ENCODE peak calls at places on chromosomes 4 and X, in eight cellular contexts. One of them, this sample, is unnamed.

GRCh38 chrX:66676990-66677389 is 38.1 kb upstream of the EDA2R start:
- DNase-seq in amniotic stem cell: peak; percentile 42
- DNase-seq in activated CD8-positive, alpha-beta memory T cell treated with anti-CD3 and anti-CD28 coated beads for 48 hours: no peak
- DNase-seq in GM04504: peak; percentile 73
- DNase-seq in retina: no peak
- DNase-seq in NCI-H345: no peak
- DNase-seq in NCI-H2081: no peak
- DNase-seq in D341Med: no peak
- DNase-seq in this sample: no peak

GRCh38 chr4:75194180-75194579 is 261.3 kb downstream of the PARM1 start:
- DNase-seq in activated CD8-positive, alpha-beta memory T cell treated with anti-CD3 and anti-CD28 coated beads for 48 hours: no peak
- DNase-seq in GM04504: no peak
- DNase-seq in retina: no peak
- DNase-seq in D341Med: no peak
- DNase-seq in NCI-H345: no peak
- DNase-seq in amniotic stem cell: no peak
- DNase-seq in NCI-H2081: no peak
- DNase-seq in this sample: no peak

GRCh38 chr4:100317032-100317864 is 127.0 kb upstream of the DDIT4L start:
- DNase-seq in amniotic stem cell: no peak
- DNase-seq in activated CD8-positive, alpha-beta memory T cell treated with anti-CD3 and anti-CD28 coated beads for 48 hours: no peak
- DNase-seq in retina: peak; percentile 50
- DNase-seq in GM04504: no peak
- DNase-seq in NCI-H2081: no peak
- DNase-seq in NCI-H345: no peak
- DNase-seq in D341Med: no peak
- DNase-seq in this sample: no peak

GRCh38 chrX:103647630-103648029 is 18.9 kb downstream of the TCEAL1 start:
- DNase-seq in NCI-H2081: no peak
- DNase-seq in retina: no peak
- DNase-seq in D341Med: no peak
- DNase-seq in NCI-H345: no peak
- DNase-seq in activated CD8-positive, alpha-beta memory T cell treated with anti-CD3 and anti-CD28 coated beads for 48 hours: no peak
- DNase-seq in GM04504: no peak
- DNase-seq in amniotic stem cell: no peak
- DNase-seq in this sample: no peak

GRCh38 chr4:146134761-146135160 is 40.8 kb upstream of the LSM6 start:
- DNase-seq in GM04504: no peak
- DNase-seq in NCI-H345: peak; percentile 85
- DNase-seq in amniotic stem cell: no peak
- DNase-seq in NCI-H2081: peak; percentile 88
- DNase-seq in retina: no peak
- DNase-seq in D341Med: no peak
- DNase-seq in activated CD8-positive, alpha-beta memory T cell treated with anti-CD3 and anti-CD28 coated beads for 48 hours: no peak
- DNase-seq in this sample: no peak

GRCh38 chr4:86974481-86975050 is 39.8 kb downstream of the AFF1 start:
- DNase-seq in D341Med: no peak
- DNase-seq in activated CD8-positive, alpha-beta memory T cell treated with anti-CD3 and anti-CD28 coated beads for 48 hours: no peak
- DNase-seq in NCI-H2081: no peak
- DNase-seq in retina: no peak
- DNase-seq in GM04504: no peak
- DNase-seq in NCI-H345: no peak
- DNase-seq in amniotic stem cell: no peak
- DNase-seq in this sample: no peak

GRCh38 chr4:149344436-149344835 is 471.2 kb downstream of the IQCM start:
- DNase-seq in NCI-H345: no peak
- DNase-seq in GM04504: peak; percentile 29
- DNase-seq in activated CD8-positive, alpha-beta memory T cell treated with anti-CD3 and anti-CD28 coated beads for 48 hours: no peak
- DNase-seq in NCI-H2081: no peak
- DNase-seq in amniotic stem cell: peak; percentile 5
- DNase-seq in D341Med: no peak
- DNase-seq in retina: no peak
- DNase-seq in this sample: no peak

GRCh38 chrX:153727108-153727931 is 2.7 kb downstream of the ABCD1 start:
- DNase-seq in retina: no peak
- DNase-seq in amniotic stem cell: no peak
- DNase-seq in D341Med: no peak
- DNase-seq in NCI-H345: peak; percentile 74
- DNase-seq in NCI-H2081: peak; percentile 10
- DNase-seq in activated CD8-positive, alpha-beta memory T cell treated with anti-CD3 and anti-CD28 coated beads for 48 hours: no peak
- DNase-seq in GM04504: no peak
- DNase-seq in this sample: no peak

GRCh38 chr4:37054670-37055069 is 189.9 kb upstream of the NWD2 start:
- DNase-seq in NCI-H2081: no peak
- DNase-seq in amniotic stem cell: no peak
- DNase-seq in retina: peak; percentile 42
- DNase-seq in NCI-H345: peak; percentile 38
- DNase-seq in D341Med: no peak
- DNase-seq in activated CD8-positive, alpha-beta memory T cell treated with anti-CD3 and anti-CD28 coated beads for 48 hours: no peak
- DNase-seq in GM04504: no peak
- DNase-seq in this sample: no peak

GRCh38 chr4:26238426-26238781 is 82.4 kb upstream of the RBPJ start:
- DNase-seq in retina: no peak
- DNase-seq in activated CD8-positive, alpha-beta memory T cell treated with anti-CD3 and anti-CD28 coated beads for 48 hours: no peak
- DNase-seq in amniotic stem cell: no peak
- DNase-seq in NCI-H345: peak; percentile 86
- DNase-seq in NCI-H2081: no peak
- DNase-seq in D341Med: no peak
- DNase-seq in GM04504: no peak
- DNase-seq in this sample: no peak

GRCh38 chr4:77566148-77566547 is 39.5 kb upstream of the CXCL13 start:
- DNase-seq in D341Med: no peak
- DNase-seq in retina: no peak
- DNase-seq in NCI-H345: no peak
- DNase-seq in NCI-H2081: no peak
- DNase-seq in amniotic stem cell: no peak
- DNase-seq in GM04504: no peak
- DNase-seq in activated CD8-positive, alpha-beta memory T cell treated with anti-CD3 and anti-CD28 coated beads for 48 hours: no peak
- DNase-seq in this sample: no peak

GRCh38 chr4:42673084-42673429 is 16.2 kb upstream of the ATP8A1 start:
- DNase-seq in NCI-H2081: no peak
- DNase-seq in amniotic stem cell: no peak
- DNase-seq in activated CD8-positive, alpha-beta memory T cell treated with anti-CD3 and anti-CD28 coated beads for 48 hours: no peak
- DNase-seq in GM04504: no peak
- DNase-seq in retina: no peak
- DNase-seq in D341Med: no peak
- DNase-seq in NCI-H345: peak; percentile 3
- DNase-seq in this sample: peak; percentile 44

GRCh38 chr4:17284323-17285175 is 227.3 kb downstream of the QDPR start:
- DNase-seq in NCI-H345: no peak
- DNase-seq in NCI-H2081: no peak
- DNase-seq in D341Med: no peak
- DNase-seq in amniotic stem cell: no peak
- DNase-seq in retina: no peak
- DNase-seq in GM04504: no peak
- DNase-seq in activated CD8-positive, alpha-beta memory T cell treated with anti-CD3 and anti-CD28 coated beads for 48 hours: no peak
- DNase-seq in this sample: no peak

GRCh38 chrX:11414091-11414490 is 120.9 kb downstream of the AMELX start:
- DNase-seq in GM04504: no peak
- DNase-seq in NCI-H2081: no peak
- DNase-seq in NCI-H345: no peak
- DNase-seq in D341Med: no peak
- DNase-seq in retina: no peak
- DNase-seq in amniotic stem cell: no peak
- DNase-seq in activated CD8-positive, alpha-beta memory T cell treated with anti-CD3 and anti-CD28 coated beads for 48 hours: no peak
- DNase-seq in this sample: no peak

GRCh38 chr4:175946472-175947116 is 119.0 kb upstream of the WDR17 start:
- DNase-seq in activated CD8-positive, alpha-beta memory T cell treated with anti-CD3 and anti-CD28 coated beads for 48 hours: no peak
- DNase-seq in retina: no peak
- DNase-seq in D341Med: no peak
- DNase-seq in NCI-H345: no peak
- DNase-seq in amniotic stem cell: no peak
- DNase-seq in NCI-H2081: no peak
- DNase-seq in GM04504: no peak
- DNase-seq in this sample: no peak

GRCh38 chrX:50827996-50828395 is 14.0 kb upstream of the SHROOM4 start:
- DNase-seq in D341Med: no peak
- DNase-seq in amniotic stem cell: no peak
- DNase-seq in retina: no peak
- DNase-seq in NCI-H2081: no peak
- DNase-seq in NCI-H345: no peak
- DNase-seq in activated CD8-positive, alpha-beta memory T cell treated with anti-CD3 and anti-CD28 coated beads for 48 hours: no peak
- DNase-seq in GM04504: no peak
- DNase-seq in this sample: no peak

GRCh38 chrX:24676403-24677024 is 17.2 kb upstream of the POLA1 start:
- DNase-seq in GM04504: no peak
- DNase-seq in D341Med: peak; percentile 50
- DNase-seq in NCI-H345: no peak
- DNase-seq in NCI-H2081: no peak
- DNase-seq in activated CD8-positive, alpha-beta memory T cell treated with anti-CD3 and anti-CD28 coated beads for 48 hours: no peak
- DNase-seq in amniotic stem cell: no peak
- DNase-seq in retina: no peak
- DNase-seq in this sample: no peak

GRCh38 chr4:575281-576141 is 584 bp downstream of the TMEM271 start:
- DNase-seq in retina: peak; percentile 31
- DNase-seq in activated CD8-positive, alpha-beta memory T cell treated with anti-CD3 and anti-CD28 coated beads for 48 hours: no peak
- DNase-seq in D341Med: peak; percentile 84
- DNase-seq in amniotic stem cell: no peak
- DNase-seq in NCI-H2081: peak; percentile 8
- DNase-seq in NCI-H345: no peak
- DNase-seq in GM04504: peak; percentile 6
- DNase-seq in this sample: no peak

GRCh38 chr4:3231431-3231980 is 17.5 kb upstream of the MSANTD1 start:
- DNase-seq in NCI-H2081: no peak
- DNase-seq in amniotic stem cell: no peak
- DNase-seq in activated CD8-positive, alpha-beta memory T cell treated with anti-CD3 and anti-CD28 coated beads for 48 hours: no peak
- DNase-seq in GM04504: no peak
- DNase-seq in retina: no peak
- DNase-seq in NCI-H345: no peak
- DNase-seq in D341Med: no peak
- DNase-seq in this sample: no peak

GRCh38 chrX:23773601-23774175 is 9.3 kb upstream of the SAT1 start:
- DNase-seq in retina: no peak
- DNase-seq in NCI-H345: no peak
- DNase-seq in GM04504: no peak
- DNase-seq in amniotic stem cell: no peak
- DNase-seq in activated CD8-positive, alpha-beta memory T cell treated with anti-CD3 and anti-CD28 coated beads for 48 hours: no peak
- DNase-seq in NCI-H2081: no peak
- DNase-seq in D341Med: no peak
- DNase-seq in this sample: peak; percentile 29

GRCh38 chr4:73891739-73892405 is 22.7 kb downstream of the CXCL1 start:
- DNase-seq in GM04504: peak; percentile 84
- DNase-seq in amniotic stem cell: no peak
- DNase-seq in activated CD8-positive, alpha-beta memory T cell treated with anti-CD3 and anti-CD28 coated beads for 48 hours: no peak
- DNase-seq in D341Med: no peak
- DNase-seq in retina: no peak
- DNase-seq in NCI-H345: no peak
- DNase-seq in NCI-H2081: no peak
- DNase-seq in this sample: no peak

GRCh38 chr4:84852081-84852480 is 114.4 kb downstream of the WDFY3 start:
- DNase-seq in amniotic stem cell: no peak
- DNase-seq in GM04504: no peak
- DNase-seq in activated CD8-positive, alpha-beta memory T cell treated with anti-CD3 and anti-CD28 coated beads for 48 hours: no peak
- DNase-seq in NCI-H345: no peak
- DNase-seq in D341Med: no peak
- DNase-seq in NCI-H2081: no peak
- DNase-seq in retina: no peak
- DNase-seq in this sample: no peak

GRCh38 chr4:56701644-56702043 is 20.5 kb upstream of the HOPX start:
- DNase-seq in activated CD8-positive, alpha-beta memory T cell treated with anti-CD3 and anti-CD28 coated beads for 48 hours: no peak
- DNase-seq in D341Med: no peak
- DNase-seq in GM04504: no peak
- DNase-seq in NCI-H2081: no peak
- DNase-seq in retina: no peak
- DNase-seq in amniotic stem cell: no peak
- DNase-seq in NCI-H345: no peak
- DNase-seq in this sample: no peak

GRCh38 chr4:7956306-7957112 is 16.8 kb upstream of the AFAP1 start:
- DNase-seq in NCI-H345: no peak
- DNase-seq in D341Med: peak; percentile 19
- DNase-seq in activated CD8-positive, alpha-beta memory T cell treated with anti-CD3 and anti-CD28 coated beads for 48 hours: no peak
- DNase-seq in NCI-H2081: no peak
- DNase-seq in retina: no peak
- DNase-seq in amniotic stem cell: no peak
- DNase-seq in GM04504: peak; percentile 50
- DNase-seq in this sample: no peak

GRCh38 chrX:44570524-44570923 is 27.9 kb upstream of the FUNDC1 start:
- DNase-seq in NCI-H2081: no peak
- DNase-seq in retina: no peak
- DNase-seq in NCI-H345: no peak
- DNase-seq in D341Med: no peak
- DNase-seq in GM04504: no peak
- DNase-seq in amniotic stem cell: no peak
- DNase-seq in activated CD8-positive, alpha-beta memory T cell treated with anti-CD3 and anti-CD28 coated beads for 48 hours: no peak
- DNase-seq in this sample: no peak

GRCh38 chr4:14265651-14266050 is 638.1 kb upstream of the BOD1L1 start:
- DNase-seq in NCI-H345: no peak
- DNase-seq in D341Med: no peak
- DNase-seq in retina: no peak
- DNase-seq in GM04504: no peak
- DNase-seq in amniotic stem cell: no peak
- DNase-seq in NCI-H2081: no peak
- DNase-seq in activated CD8-positive, alpha-beta memory T cell treated with anti-CD3 and anti-CD28 coated beads for 48 hours: no peak
- DNase-seq in this sample: no peak

GRCh38 chrX:11480626-11481025 is 185.1 kb downstream of the ARHGAP6 start:
- DNase-seq in GM04504: no peak
- DNase-seq in amniotic stem cell: no peak
- DNase-seq in activated CD8-positive, alpha-beta memory T cell treated with anti-CD3 and anti-CD28 coated beads for 48 hours: no peak
- DNase-seq in NCI-H345: peak; percentile 15
- DNase-seq in retina: no peak
- DNase-seq in D341Med: no peak
- DNase-seq in NCI-H2081: peak; percentile 12
- DNase-seq in this sample: no peak

GRCh38 chrX:49162620-49163019 is at the start of gene MAGIX:
- DNase-seq in amniotic stem cell: no peak
- DNase-seq in NCI-H2081: no peak
- DNase-seq in retina: no peak
- DNase-seq in NCI-H345: no peak
- DNase-seq in D341Med: no peak
- DNase-seq in GM04504: no peak
- DNase-seq in activated CD8-positive, alpha-beta memory T cell treated with anti-CD3 and anti-CD28 coated beads for 48 hours: no peak
- DNase-seq in this sample: no peak

GRCh38 chrX:153643431-153644351 is 3.3 kb upstream of the DUSP9 start:
- DNase-seq in activated CD8-positive, alpha-beta memory T cell treated with anti-CD3 and anti-CD28 coated beads for 48 hours: no peak
- DNase-seq in GM04504: no peak
- DNase-seq in retina: no peak
- DNase-seq in NCI-H2081: no peak
- DNase-seq in NCI-H345: no peak
- DNase-seq in D341Med: peak; percentile 85
- DNase-seq in amniotic stem cell: no peak
- DNase-seq in this sample: no peak

GRCh38 chr4:168218663-168219062 is 99.9 kb downstream of the DDX60 start:
- DNase-seq in activated CD8-positive, alpha-beta memory T cell treated with anti-CD3 and anti-CD28 coated beads for 48 hours: no peak
- DNase-seq in D341Med: no peak
- DNase-seq in retina: no peak
- DNase-seq in NCI-H345: no peak
- DNase-seq in NCI-H2081: no peak
- DNase-seq in GM04504: peak; percentile 21
- DNase-seq in amniotic stem cell: peak; percentile 42
- DNase-seq in this sample: no peak

GRCh38 chrX:69504626-69505612 is 793 bp downstream of the NALF2 start:
- DNase-seq in activated CD8-positive, alpha-beta memory T cell treated with anti-CD3 and anti-CD28 coated beads for 48 hours: no peak
- DNase-seq in amniotic stem cell: no peak
- DNase-seq in NCI-H345: no peak
- DNase-seq in retina: peak; percentile 44
- DNase-seq in D341Med: no peak
- DNase-seq in GM04504: no peak
- DNase-seq in NCI-H2081: no peak
- DNase-seq in this sample: no peak

GRCh38 chrX:115499112-115499805 is 61.7 kb upstream of the PLS3 start:
- DNase-seq in D341Med: no peak
- DNase-seq in retina: no peak
- DNase-seq in activated CD8-positive, alpha-beta memory T cell treated with anti-CD3 and anti-CD28 coated beads for 48 hours: no peak
- DNase-seq in GM04504: no peak
- DNase-seq in amniotic stem cell: no peak
- DNase-seq in NCI-H2081: no peak
- DNase-seq in NCI-H345: no peak
- DNase-seq in this sample: no peak

GRCh38 chr4:1347410-1347864 is 429 bp downstream of the UVSSA start:
- DNase-seq in retina: peak; percentile 77
- DNase-seq in amniotic stem cell: no peak
- DNase-seq in NCI-H345: peak; percentile 34
- DNase-seq in NCI-H2081: peak; percentile 55
- DNase-seq in activated CD8-positive, alpha-beta memory T cell treated with anti-CD3 and anti-CD28 coated beads for 48 hours: peak; percentile 43
- DNase-seq in GM04504: peak; percentile 68
- DNase-seq in D341Med: peak; percentile 85
- DNase-seq in this sample: peak; percentile 55

GRCh38 chrX:9133426-9133825 is 99.5 kb upstream of the FAM9B start:
- DNase-seq in D341Med: no peak
- DNase-seq in GM04504: no peak
- DNase-seq in activated CD8-positive, alpha-beta memory T cell treated with anti-CD3 and anti-CD28 coated beads for 48 hours: no peak
- DNase-seq in NCI-H2081: no peak
- DNase-seq in retina: no peak
- DNase-seq in NCI-H345: no peak
- DNase-seq in amniotic stem cell: peak; percentile 4
- DNase-seq in this sample: no peak